ENCODE peak calls at places on chromosomes 2 and 18, in ten cellular contexts. L is fibroblast of mammary gland, I is thoracic aorta, C is bronchial epithelial cell, P is WTC11, W is ovary, Z is fibroblast of villous mesenchyme, T is Calu3, N is cardiac muscle cell, H is GM20000. E is an unnamed sample.

GRCh38 chr2:9897331-9897737 is 54.1 kb downstream of the TAF1B start:
- DNase-seq in L (peak), I (peak), C (peak), P (no peak), W (peak), Z (peak), T (peak), N (peak), H (peak), E (no peak)

GRCh38 chr2:220452561-220452960 is 825.1 kb downstream of the SLC4A3 start:
- DNase-seq in L (no peak), I (no peak), C (no peak), P (no peak), W (no peak), Z (peak), T (no peak), N (no peak), H (no peak), E (no peak)

GRCh38 chr18:13382990-13383821 is 164.6 kb downstream of the LDLRAD4 start:
- DNase-seq in L (no peak), I (no peak), C (no peak), P (no peak), W (no peak), Z (no peak), T (no peak), N (no peak), H (no peak), E (no peak)

GRCh38 chr2:37585982-37586621 is 85.3 kb downstream of the CDC42EP3 start:
- DNase-seq in L (peak), I (peak), C (peak), P (no peak), W (no peak), Z (peak), T (no peak), N (peak), H (peak), E (no peak)

GRCh38 chr2:173462908-173463840 is 108.5 kb downstream of the CDCA7 start:
- DNase-seq in L (no peak), I (no peak), C (no peak), P (no peak), W (no peak), Z (no peak), T (peak), N (no peak), H (no peak), E (no peak)

GRCh38 chr2:127658641-127659407 is 12.9 kb downstream of the GPR17 start:
- DNase-seq in L (no peak), I (no peak), C (no peak), P (no peak), W (no peak), Z (peak), T (no peak), N (no peak), H (no peak), E (no peak)

GRCh38 chr2:240818543-240819403 is 1.2 kb downstream of the KIF1A start:
- DNase-seq in L (no peak), I (no peak), C (no peak), P (peak), W (peak), Z (no peak), T (peak), N (no peak), H (no peak), E (peak)

GRCh38 chr2:97988722-97989121 is 7.0 kb downstream of the TMEM131 start:
- DNase-seq in L (no peak), I (no peak), C (no peak), P (no peak), W (no peak), Z (no peak), T (no peak), N (peak), H (no peak), E (no peak)

GRCh38 chr18:12468458-12468857 is 60.7 kb downstream of the PRELID3A start:
- DNase-seq in L (no peak), I (no peak), C (no peak), P (no peak), W (no peak), Z (no peak), T (no peak), N (no peak), H (no peak), E (no peak)

GRCh38 chr2:75602724-75603342 is 42.1 kb upstream of the EVA1A start:
- DNase-seq in L (peak), I (no peak), C (peak), P (no peak), W (no peak), Z (peak), T (no peak), N (peak), H (no peak), E (no peak)

GRCh38 chr18:10840768-10841167 is 308.6 kb downstream of the PIEZO2 start:
- DNase-seq in L (no peak), I (no peak), C (no peak), P (no peak), W (no peak), Z (peak), T (no peak), N (peak), H (no peak), E (no peak)

GRCh38 chr2:127472268-127472667 is 54.0 kb downstream of the IWS1 start:
- DNase-seq in L (no peak), I (no peak), C (no peak), P (no peak), W (no peak), Z (no peak), T (no peak), N (no peak), H (no peak), E (no peak)

GRCh38 chr2:8003462-8004075 is 678.3 kb upstream of the ID2 start:
- DNase-seq in L (peak), I (peak), C (no peak), P (no peak), W (peak), Z (peak), T (no peak), N (peak), H (no peak), E (no peak)

GRCh38 chr18:47557160-47557559 is 305.7 kb upstream of the SKOR2 start:
- DNase-seq in L (no peak), I (no peak), C (no peak), P (peak), W (no peak), Z (no peak), T (no peak), N (no peak), H (no peak), E (no peak)

GRCh38 chr2:239830066-239830717 is 194.9 kb downstream of the NDUFA10 start:
- DNase-seq in L (peak), I (no peak), C (peak), P (no peak), W (peak), Z (no peak), T (no peak), N (no peak), H (no peak), E (no peak)

GRCh38 chr2:108423502-108424251 is 25.3 kb upstream of the GCC2 start:
- DNase-seq in L (no peak), I (no peak), C (no peak), P (no peak), W (no peak), Z (no peak), T (peak), N (no peak), H (no peak), E (no peak)

GRCh38 chr2:96977631-96978195 is 8.7 kb downstream of the FAM178B start:
- DNase-seq in L (peak), I (no peak), C (peak), P (no peak), W (no peak), Z (peak), T (peak), N (peak), H (no peak), E (peak)

DNA sequence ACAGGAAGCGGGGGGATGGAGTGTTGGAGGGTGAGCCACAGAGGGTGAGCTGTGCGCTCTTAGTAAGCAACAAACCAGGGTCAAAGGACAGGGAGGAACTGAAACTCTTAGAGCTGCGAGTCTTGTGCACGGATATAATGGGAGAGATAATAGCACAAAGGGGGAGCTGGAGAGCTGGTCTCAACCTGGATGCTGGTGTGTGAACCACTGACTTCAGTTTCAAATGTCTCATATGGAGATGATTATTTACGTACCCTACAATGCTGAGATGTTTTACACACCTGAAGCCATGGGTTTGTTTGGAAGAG is 35.9 kb downstream of the PTGR3 start:
- DNase-seq in L (peak), I (no peak), C (no peak), P (no peak), W (no peak), Z (peak), T (no peak), N (peak), H (peak), E (no peak)
- TF ChIP-seq CTCF in L (peak), I (no peak), C (no peak), P (no peak), W (no peak), Z (peak), T (no peak), N (no peak), H (peak), E (no peak)

GRCh38 chr2:65686928-65687521 is 254.6 kb upstream of the SPRED2 start:
- DNase-seq in L (no peak), I (no peak), C (peak), P (no peak), W (no peak), Z (no peak), T (no peak), N (no peak), H (no peak), E (no peak)
- TF ChIP-seq CTCF in L (no peak), I (no peak), C (peak), P (no peak), W (no peak), Z (no peak), T (no peak), N (no peak), H (no peak), E (peak)

GRCh38 chr2:158772306-158773078 is 22.6 kb upstream of the DAPL1 start:
- DNase-seq in L (no peak), I (no peak), C (no peak), P (no peak), W (no peak), Z (no peak), T (no peak), N (no peak), H (no peak), E (no peak)
- TF ChIP-seq CTCF in L (no peak), I (no peak), C (no peak), P (no peak), W (no peak), Z (no peak), T (no peak), N (no peak), H (no peak), E (no peak)

GRCh38 chr2:149021761-149022160 is 16.7 kb upstream of the LYPD6B start:
- DNase-seq in L (no peak), I (no peak), C (no peak), P (no peak), W (no peak), Z (no peak), T (no peak), N (no peak), H (no peak), E (no peak)
- TF ChIP-seq CTCF in L (no peak), I (no peak), C (no peak), P (no peak), W (no peak), Z (no peak), T (no peak), N (no peak), H (no peak), E (no peak)

DNA sequence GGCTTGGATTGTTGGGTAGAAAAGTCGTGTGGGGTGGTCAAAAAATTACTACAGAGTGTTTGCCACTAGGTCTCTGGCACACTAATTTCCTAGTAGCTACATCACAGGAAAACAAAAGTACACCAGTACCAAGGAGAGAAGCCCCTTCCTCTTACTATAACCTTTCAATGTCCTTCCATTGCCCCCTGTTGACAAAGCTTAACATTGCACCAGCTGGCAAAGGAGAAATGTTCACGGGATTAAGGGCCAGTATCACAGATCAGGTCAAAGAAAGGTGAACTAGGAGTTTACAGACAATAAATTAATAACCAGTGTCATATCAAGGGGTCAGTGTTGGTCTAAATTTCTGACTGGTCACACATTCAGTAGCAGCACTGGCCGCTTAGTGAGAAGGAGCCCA is 1139.6 kb upstream of the FAM98A start:
- DNase-seq in L (no peak), I (no peak), C (no peak), P (peak), W (no peak), Z (no peak), T (peak), N (no peak), H (no peak), E (peak)
- TF ChIP-seq CTCF in L (no peak), I (no peak), C (no peak), P (peak), W (no peak), Z (no peak), T (no peak), N (no peak), H (no peak), E (peak)

GRCh38 chr2:58448065-58448507 is 207.0 kb upstream of the FANCL start:
- DNase-seq in L (peak), I (no peak), C (peak), P (peak), W (peak), Z (peak), T (peak), N (peak), H (peak), E (peak)
- TF ChIP-seq CTCF in L (peak), I (no peak), C (peak), P (peak), W (no peak), Z (peak), T (peak), N (peak), H (no peak), E (peak)

GRCh38 chr2:120219291-120219690 is 3.9 kb downstream of the TMEM185B start:
- DNase-seq in L (no peak), I (no peak), C (no peak), P (no peak), W (no peak), Z (no peak), T (no peak), N (no peak), H (no peak), E (no peak)
- TF ChIP-seq CTCF in L (no peak), I (no peak), C (no peak), P (no peak), W (no peak), Z (no peak), T (no peak), N (no peak), H (no peak), E (no peak)

GRCh38 chr2:85651097-85651496 is 16.9 kb downstream of the SFTPB start:
- DNase-seq in L (no peak), I (no peak), C (no peak), P (no peak), W (no peak), Z (no peak), T (no peak), N (no peak), H (no peak), E (no peak)

GRCh38 chr2:85649201-85650190 is 18.5 kb downstream of the SFTPB start:
- DNase-seq in L (peak), I (no peak), C (no peak), P (no peak), W (no peak), Z (peak), T (no peak), N (peak), H (no peak), E (no peak)

GRCh38 chr2:85650456-85650855 is 17.5 kb downstream of the SFTPB start:
- DNase-seq in L (no peak), I (no peak), C (no peak), P (no peak), W (no peak), Z (no peak), T (no peak), N (no peak), H (no peak), E (no peak)

GRCh38 chr2:85647823-85648526 is 20.0 kb downstream of the SFTPB start:
- DNase-seq in L (no peak), I (no peak), C (no peak), P (no peak), W (no peak), Z (no peak), T (no peak), N (no peak), H (peak), E (no peak)

DNA sequence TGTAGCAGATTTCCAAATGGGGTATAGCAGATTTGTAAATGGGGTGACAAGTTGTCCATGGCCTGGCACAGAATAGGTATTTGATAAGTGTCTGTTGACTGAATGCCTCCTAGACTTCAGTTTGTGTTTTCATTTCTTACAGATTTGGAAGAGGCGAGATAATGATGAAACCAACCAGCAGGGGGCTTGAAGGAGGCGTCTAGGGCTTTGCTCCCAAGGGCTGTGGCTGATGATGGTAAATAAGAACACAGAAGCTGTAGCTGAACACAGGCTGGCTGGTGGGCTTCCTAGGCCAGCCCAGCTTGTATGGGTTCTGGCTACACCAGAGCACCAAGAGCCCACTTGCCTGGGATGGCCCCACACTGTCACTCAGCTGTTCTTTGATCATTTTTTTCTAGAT is 19.4 kb downstream of the SFTPB start:
- DNase-seq in L (peak), I (no peak), C (no peak), P (no peak), W (no peak), Z (peak), T (peak), N (peak), H (no peak), E (peak)
- TF ChIP-seq CTCF in L (peak), I (peak), C (peak), P (no peak), W (no peak), Z (peak), T (peak), N (peak), H (no peak), E (peak)

DNA sequence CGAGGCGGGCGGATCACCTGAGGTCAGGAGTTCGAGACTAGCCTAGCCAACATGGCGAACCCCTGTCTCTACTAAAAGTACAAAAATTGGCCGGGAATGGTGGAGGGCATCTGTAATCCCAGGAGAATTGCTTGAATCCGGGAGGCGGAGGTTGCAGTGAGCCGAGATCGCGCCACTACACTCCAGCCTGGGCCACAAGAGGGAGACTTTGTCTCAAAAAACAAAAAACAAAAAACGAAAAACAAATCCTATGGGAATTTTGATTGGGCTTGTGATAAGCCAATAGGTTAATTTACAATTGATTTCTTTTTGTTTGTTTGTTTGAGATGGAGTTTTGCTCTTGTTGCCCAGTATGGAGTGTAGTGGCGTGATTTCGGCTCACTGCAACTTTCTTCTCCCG is 24.2 kb upstream of the TOGARAM2 start:
- DNase-seq in L (peak), I (no peak), C (no peak), P (peak), W (no peak), Z (peak), T (no peak), N (peak), H (no peak), E (peak)
- TF ChIP-seq CTCF in L (peak), I (peak), C (no peak), P (peak), W (no peak), Z (peak), T (no peak), N (peak), H (no peak), E (peak)

DNA sequence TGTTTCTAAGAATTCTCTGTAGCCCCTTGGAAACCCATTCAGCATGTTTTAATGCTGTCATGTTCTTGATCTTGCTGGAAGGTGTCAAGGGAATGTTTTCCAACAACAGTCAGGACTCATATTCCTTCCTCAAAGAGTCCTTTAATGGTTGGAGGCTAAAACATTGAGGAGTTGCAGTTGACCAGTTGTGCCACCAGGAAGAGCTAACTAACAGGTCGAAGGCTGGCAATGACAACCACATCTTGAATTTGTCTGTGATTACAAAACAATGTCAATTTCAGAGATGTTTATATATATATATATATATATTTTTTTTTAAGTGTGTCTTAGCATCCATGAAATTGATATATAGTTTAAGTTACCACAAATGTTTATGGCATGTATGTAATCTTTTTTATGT is 151.5 kb downstream of the INO80D start:
- DNase-seq in L (peak), I (no peak), C (peak), P (no peak), W (no peak), Z (no peak), T (peak), N (peak), H (no peak), E (no peak)
- TF ChIP-seq CTCF in L (no peak), I (no peak), C (peak), P (no peak), W (no peak), Z (peak), T (peak), N (peak), H (no peak), E (peak)

E was measured in neural crest cell.